ENCODE peak calls at places on chromosomes 6 and 20, in five cellular contexts. L is neural progenitor cell, A is AG10803, G is hepatocyte, B is IMR-90. Z is an unnamed sample.

GRCh38 chr20:58907481-58908137 is 55.1 kb downstream of the GNAS start:
- DNase-seq in L (no peak), A (peak), G (peak), B (peak), Z (peak)

GRCh38 chr6:31462026-31462963 is 35.6 kb upstream of the MICB start:
- DNase-seq in L (peak), A (no peak), G (no peak), B (peak), Z (no peak)

GRCh38 chr6:139588076-139588639 is 213.7 kb upstream of the CITED2 start:
- DNase-seq in L (peak), A (no peak), G (peak), B (peak), Z (peak)

GRCh38 chr20:41178904-41179432 is 41.6 kb downstream of the PLCG1 start:
- DNase-seq in L (peak), A (no peak), G (no peak), B (no peak), Z (no peak)

GRCh38 chr20:46820682-46821081 is 74.0 kb upstream of the EYA2 start:
- DNase-seq in L (no peak), A (no peak), G (no peak), B (no peak), Z (no peak)

GRCh38 chr6:34150766-34151165 is 4.9 kb upstream of the GRM4 start:
- DNase-seq in L (peak), A (no peak), G (no peak), B (no peak), Z (no peak)

GRCh38 chr6:2971420-2972218 is at the start of gene SERPINB6:
- DNase-seq in L (peak), A (peak), G (peak), B (peak), Z (peak)

GRCh38 chr20:40930561-40930960 is 98.1 kb upstream of the TOP1 start:
- DNase-seq in L (no peak), A (no peak), G (no peak), B (peak), Z (no peak)

GRCh38 chr6:111842891-111843290 is 30.4 kb downstream of the FYN start:
- DNase-seq in L (peak), A (no peak), G (peak), B (peak), Z (no peak)

GRCh38 chr6:105669232-105669631 is 266.4 kb upstream of the PREP start:
- DNase-seq in L (no peak), A (no peak), G (no peak), B (no peak), Z (no peak)

GRCh38 chr6:33976425-33977360 is 169.2 kb downstream of the GRM4 start:
- DNase-seq in L (no peak), A (no peak), G (no peak), B (no peak), Z (no peak)

GRCh38 chr20:54044156-54044555 is 26.2 kb downstream of the BCAS1 start:
- DNase-seq in L (no peak), A (peak), G (peak), B (peak), Z (no peak)

GRCh38 chr20:50050660-50051308 is 62.2 kb downstream of the UBE2V1 start:
- DNase-seq in L (no peak), A (peak), G (no peak), B (no peak), Z (no peak)

GRCh38 chr6:10451828-10452509 is 37.1 kb upstream of the TFAP2A start:
- DNase-seq in L (no peak), A (peak), G (peak), B (peak), Z (no peak)

GRCh38 chr6:109458774-109459531 is 3.4 kb upstream of the MICAL1 start:
- DNase-seq in L (peak), A (no peak), G (no peak), B (no peak), Z (no peak)

GRCh38 chr20:20051767-20052073 is 546 bp downstream of the CRNKL1 start:
- DNase-seq in L (no peak), A (no peak), G (no peak), B (no peak), Z (no peak)

GRCh38 chr20:20052074-20052970 is at the start of the genes CFAP61 and CRNKL1:
- DNase-seq in L (peak), A (peak), G (peak), B (peak), Z (peak)
- TF ChIP-seq CTCF in L (no peak), A (peak), G (no peak), B (no peak), Z (no peak)

GRCh38 chr6:107116328-107116892 is 1.1 kb upstream of the BEND3 start:
- DNase-seq in L (peak), A (no peak), G (peak), B (no peak), Z (no peak)
- H3K4me3 ChIP-seq in L (peak), A (peak), G (peak), B (no peak), Z (no peak)

GRCh38 chr6:157944983-157945931 is 36.4 kb upstream of the SYNJ2 start:
- DNase-seq in L (no peak), A (no peak), G (no peak), B (peak), Z (no peak)

GRCh38 chr6:157946053-157946617 is 35.5 kb upstream of the SYNJ2 start:
- DNase-seq in L (no peak), A (no peak), G (no peak), B (no peak), Z (no peak)

GRCh38 chr6:157943249-157943963 is 38.3 kb upstream of the SYNJ2 start:
- DNase-seq in L (no peak), A (no peak), G (no peak), B (no peak), Z (no peak)

GRCh38 chr6:157942351-157942750 is 39.3 kb upstream of the SYNJ2 start:
- DNase-seq in L (no peak), A (no peak), G (no peak), B (no peak), Z (no peak)

DNA sequence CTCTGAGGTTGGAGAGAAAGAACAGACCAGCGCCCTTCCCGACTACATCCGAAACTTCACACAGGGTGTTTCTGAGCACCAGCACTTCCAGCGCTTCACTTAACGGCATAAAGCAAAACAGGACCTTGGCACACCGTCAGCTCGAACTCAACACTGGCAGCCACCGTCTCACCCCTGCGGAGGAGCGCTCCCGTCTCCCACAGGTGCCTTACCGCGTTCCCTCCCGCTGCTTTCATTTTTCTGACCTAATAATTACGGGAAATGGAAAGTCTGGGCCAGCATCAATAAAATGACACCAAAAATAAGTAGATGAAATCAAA is 37.7 kb upstream of the SYNJ2 start:
- DNase-seq in L (no peak), A (no peak), G (no peak), B (no peak), Z (no peak)
- TF ChIP-seq CTCF in L (no peak), A (no peak), G (no peak), B (no peak), Z (no peak)

GRCh38 chr6:18550119-18550518 is 163.0 kb downstream of the RNF144B start:
- DNase-seq in L (no peak), A (no peak), G (no peak), B (no peak), Z (no peak)

GRCh38 chr6:18561006-18561750 is 174.0 kb downstream of the RNF144B start:
- DNase-seq in L (no peak), A (no peak), G (no peak), B (no peak), Z (no peak)

GRCh38 chr6:18551228-18551627 is 164.1 kb downstream of the RNF144B start:
- DNase-seq in L (no peak), A (peak), G (no peak), B (peak), Z (no peak)

GRCh38 chr6:18555750-18556149 is 168.6 kb downstream of the RNF144B start:
- DNase-seq in L (no peak), A (no peak), G (no peak), B (no peak), Z (no peak)
- H3K4me3 ChIP-seq in L (no peak), A (no peak), G (no peak), B (no peak), Z (no peak)

DNA sequence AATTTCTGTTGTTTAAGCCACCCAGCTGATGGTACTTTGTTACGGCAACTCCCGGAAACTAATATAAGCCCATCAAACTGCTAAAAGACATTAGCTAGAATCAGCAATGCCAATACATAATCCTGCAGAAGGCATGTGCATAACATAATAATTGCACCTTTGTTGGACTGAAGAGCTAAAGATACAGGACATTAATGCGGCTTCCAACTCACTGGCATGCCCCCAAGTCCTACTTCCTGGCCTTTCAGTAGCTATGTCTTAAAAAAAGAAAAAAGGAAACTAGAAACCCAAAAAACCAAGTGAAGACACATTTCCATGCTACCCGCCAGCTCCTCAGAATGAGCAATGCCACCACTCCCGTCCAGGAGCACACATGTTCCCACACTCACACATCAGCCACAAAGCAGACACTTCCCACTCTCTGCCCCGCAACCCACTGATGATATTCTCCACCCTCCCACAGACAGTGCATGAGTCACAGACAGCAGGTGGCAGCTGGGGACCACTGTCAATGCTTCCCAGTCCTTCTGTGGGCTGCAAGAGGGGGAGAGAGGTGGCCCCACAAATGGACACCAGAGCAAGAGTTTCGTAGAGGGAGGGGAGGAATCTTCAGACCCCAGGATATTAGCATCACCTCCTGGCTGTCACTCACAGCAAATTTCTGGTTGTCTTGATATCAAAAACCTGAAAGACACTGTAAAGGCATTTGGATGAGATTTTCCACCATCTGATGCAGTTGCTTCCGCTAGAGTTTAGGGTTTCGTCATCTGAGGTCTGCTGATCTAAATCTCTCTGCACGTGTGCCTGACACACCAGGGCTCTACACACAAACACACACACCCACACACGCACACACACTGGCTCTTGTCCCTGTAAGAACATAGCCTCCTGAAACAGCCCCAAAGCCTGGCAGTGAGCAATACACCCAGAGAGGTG is 32.8 kb downstream of the GFOD1 start:
- DNase-seq in L (no peak), A (peak), G (no peak), B (peak), Z (no peak)
- TF ChIP-seq CTCF in L (no peak), A (no peak), G (no peak), B (no peak), Z (no peak)

DNA sequence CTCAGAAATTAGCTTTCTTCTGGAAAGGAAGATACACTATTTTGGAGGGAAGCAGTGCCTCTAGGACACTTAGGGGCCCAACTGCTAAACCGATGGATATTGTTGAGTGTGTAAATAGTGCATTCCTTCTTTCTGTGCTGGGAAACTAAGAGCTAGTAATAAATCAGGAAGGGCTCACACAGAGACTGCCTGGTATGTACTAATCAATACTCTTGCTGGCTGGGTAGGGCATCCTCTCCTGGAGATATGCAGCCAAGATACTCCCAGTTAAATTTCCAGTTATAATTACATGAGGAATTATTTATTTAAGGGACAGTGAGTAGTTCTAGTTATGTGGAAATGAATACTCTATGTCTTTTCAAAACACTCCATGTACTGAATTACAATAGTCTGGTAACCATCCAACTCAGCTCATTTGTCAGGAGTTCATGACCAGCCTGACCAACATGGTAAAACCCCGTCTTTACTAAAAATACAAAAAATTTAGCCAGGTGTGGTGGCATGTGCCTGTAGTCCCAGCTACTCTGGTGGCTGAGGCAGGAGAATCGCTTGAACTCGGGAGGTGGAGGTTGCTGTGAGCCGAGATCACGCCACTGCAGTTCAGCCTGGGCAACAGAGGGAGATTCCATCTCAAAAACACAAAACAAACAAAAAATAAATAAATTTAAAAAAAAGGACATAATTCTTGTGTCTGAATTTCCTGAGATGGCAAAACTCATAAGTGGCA is 100.0 kb downstream of the OR2B2 start:
- DNase-seq in L (no peak), A (no peak), G (no peak), B (no peak), Z (no peak)
- H3K4me3 ChIP-seq in L (peak), A (no peak), G (no peak), B (no peak), Z (no peak)